ENCODE peak calls at places on chromosomes 3 and 15, in four cellular contexts. One of them, this sample, is unnamed.

GRCh38 chr3:122081543-122081942 is 26.4 kb downstream of the CD86 start:
- DNase-seq in dorsolateral prefrontal cortex: no peak
- DNase-seq in CD4-positive, CD25-positive, alpha-beta regulatory T cell: no peak
- DNase-seq in esophagus muscularis mucosa: peak
- DNase-seq in this sample: no peak

GRCh38 chr3:69209413-69209812 is 87.0 kb upstream of the LMOD3 start:
- DNase-seq in dorsolateral prefrontal cortex: no peak
- DNase-seq in CD4-positive, CD25-positive, alpha-beta regulatory T cell: no peak
- DNase-seq in esophagus muscularis mucosa: no peak
- DNase-seq in this sample: no peak

GRCh38 chr15:63244399-63244798 is 33.0 kb upstream of the APH1B start:
- DNase-seq in dorsolateral prefrontal cortex: no peak
- DNase-seq in CD4-positive, CD25-positive, alpha-beta regulatory T cell: no peak
- DNase-seq in esophagus muscularis mucosa: no peak
- DNase-seq in this sample: no peak

GRCh38 chr15:25695875-25696760 is 167.0 kb downstream of the ATP10A start:
- DNase-seq in dorsolateral prefrontal cortex: no peak
- DNase-seq in CD4-positive, CD25-positive, alpha-beta regulatory T cell: no peak
- DNase-seq in esophagus muscularis mucosa: no peak
- DNase-seq in this sample: no peak

GRCh38 chr3:131218196-131218595 is 163.4 kb upstream of the NUDT16 start:
- DNase-seq in dorsolateral prefrontal cortex: no peak
- DNase-seq in CD4-positive, CD25-positive, alpha-beta regulatory T cell: no peak
- DNase-seq in esophagus muscularis mucosa: no peak
- DNase-seq in this sample: no peak

GRCh38 chr3:147195896-147196295 is 210.4 kb downstream of the ZIC4 start:
- DNase-seq in dorsolateral prefrontal cortex: no peak
- DNase-seq in CD4-positive, CD25-positive, alpha-beta regulatory T cell: no peak
- DNase-seq in esophagus muscularis mucosa: no peak
- DNase-seq in this sample: no peak

GRCh38 chr3:48420561-48420960 is 9.3 kb downstream of the PLXNB1 start:
- DNase-seq in dorsolateral prefrontal cortex: no peak
- DNase-seq in CD4-positive, CD25-positive, alpha-beta regulatory T cell: no peak
- DNase-seq in esophagus muscularis mucosa: no peak
- DNase-seq in this sample: no peak

GRCh38 chr3:24538891-24539290 is 44.2 kb upstream of the THRB start:
- DNase-seq in dorsolateral prefrontal cortex: no peak
- DNase-seq in CD4-positive, CD25-positive, alpha-beta regulatory T cell: no peak
- DNase-seq in esophagus muscularis mucosa: no peak
- DNase-seq in this sample: no peak

GRCh38 chr3:18445421-18446066 is 20.4 kb upstream of the SATB1 start:
- DNase-seq in dorsolateral prefrontal cortex: no peak
- DNase-seq in CD4-positive, CD25-positive, alpha-beta regulatory T cell: peak
- DNase-seq in esophagus muscularis mucosa: no peak
- DNase-seq in this sample: peak

GRCh38 chr15:59501531-59502113 is 63.6 kb downstream of the FAM81A start:
- DNase-seq in dorsolateral prefrontal cortex: no peak
- DNase-seq in CD4-positive, CD25-positive, alpha-beta regulatory T cell: no peak
- DNase-seq in esophagus muscularis mucosa: no peak
- DNase-seq in this sample: no peak

GRCh38 chr15:66288796-66289195 is 4.6 kb upstream of the DIS3L start:
- DNase-seq in dorsolateral prefrontal cortex: no peak
- DNase-seq in CD4-positive, CD25-positive, alpha-beta regulatory T cell: no peak
- DNase-seq in esophagus muscularis mucosa: no peak
- DNase-seq in this sample: no peak

GRCh38 chr3:14301558-14301957 is 100.8 kb upstream of the SLC6A6 start:
- DNase-seq in dorsolateral prefrontal cortex: no peak
- DNase-seq in CD4-positive, CD25-positive, alpha-beta regulatory T cell: no peak
- DNase-seq in esophagus muscularis mucosa: no peak
- DNase-seq in this sample: no peak

GRCh38 chr3:55000546-55000945 is 72.7 kb upstream of the LRTM1 start:
- DNase-seq in dorsolateral prefrontal cortex: no peak
- DNase-seq in CD4-positive, CD25-positive, alpha-beta regulatory T cell: no peak
- DNase-seq in esophagus muscularis mucosa: no peak
- DNase-seq in this sample: no peak

GRCh38 chr3:111603679-111604643 is 8.8 kb upstream of the ZBED2 start:
- DNase-seq in dorsolateral prefrontal cortex: no peak
- DNase-seq in CD4-positive, CD25-positive, alpha-beta regulatory T cell: no peak
- DNase-seq in esophagus muscularis mucosa: no peak
- DNase-seq in this sample: no peak

GRCh38 chr3:102605146-102605545 is 170.3 kb downstream of the ZPLD1 start:
- DNase-seq in dorsolateral prefrontal cortex: no peak
- DNase-seq in CD4-positive, CD25-positive, alpha-beta regulatory T cell: no peak
- DNase-seq in esophagus muscularis mucosa: no peak
- DNase-seq in this sample: no peak

GRCh38 chr3:194224937-194225422 is 89.0 kb downstream of the HES1 start:
- DNase-seq in dorsolateral prefrontal cortex: no peak
- DNase-seq in CD4-positive, CD25-positive, alpha-beta regulatory T cell: no peak
- DNase-seq in esophagus muscularis mucosa: no peak
- DNase-seq in this sample: no peak

GRCh38 chr15:52567886-52568568 is 803 bp downstream of the ARPP19 start:
- DNase-seq in dorsolateral prefrontal cortex: no peak
- DNase-seq in CD4-positive, CD25-positive, alpha-beta regulatory T cell: no peak
- DNase-seq in esophagus muscularis mucosa: no peak
- DNase-seq in this sample: no peak

GRCh38 chr15:52031542-52031941 is 12.5 kb downstream of the MAPK6 start:
- DNase-seq in dorsolateral prefrontal cortex: no peak
- DNase-seq in CD4-positive, CD25-positive, alpha-beta regulatory T cell: no peak
- DNase-seq in esophagus muscularis mucosa: no peak
- DNase-seq in this sample: no peak

GRCh38 chr3:109607897-109608296 is 270.6 kb upstream of the DPPA4 start:
- DNase-seq in dorsolateral prefrontal cortex: no peak
- DNase-seq in CD4-positive, CD25-positive, alpha-beta regulatory T cell: no peak
- DNase-seq in esophagus muscularis mucosa: no peak
- DNase-seq in this sample: peak

GRCh38 chr15:74784854-74785715 is 3.2 kb downstream of the CSK start:
- DNase-seq in dorsolateral prefrontal cortex: no peak
- DNase-seq in CD4-positive, CD25-positive, alpha-beta regulatory T cell: no peak
- DNase-seq in esophagus muscularis mucosa: no peak
- DNase-seq in this sample: no peak

GRCh38 chr3:4019509-4019908 is 220.3 kb downstream of the LRRN1 start:
- DNase-seq in dorsolateral prefrontal cortex: no peak
- DNase-seq in CD4-positive, CD25-positive, alpha-beta regulatory T cell: no peak
- DNase-seq in esophagus muscularis mucosa: no peak
- DNase-seq in this sample: no peak

DNA sequence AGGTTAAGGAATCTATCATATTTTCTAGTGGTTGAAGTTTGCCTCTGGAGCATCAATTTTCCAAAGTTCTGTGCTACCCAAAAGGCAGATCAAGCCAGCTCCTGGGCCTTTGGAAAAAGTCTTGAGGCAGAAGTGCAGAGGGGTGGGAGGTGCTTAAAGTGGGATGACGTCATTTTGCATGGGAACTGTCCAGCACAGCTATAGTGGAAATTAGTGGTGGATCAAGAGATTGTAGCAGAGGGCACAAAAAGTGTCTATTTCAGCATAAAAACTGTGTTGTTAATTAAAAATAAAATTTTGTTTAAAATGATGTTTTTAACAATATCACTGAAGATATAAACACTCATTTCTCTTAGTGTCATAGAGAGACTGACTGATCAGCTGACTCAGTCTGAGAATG is 221.9 kb downstream of the LRRN1 start:
- DNase-seq in dorsolateral prefrontal cortex: no peak
- DNase-seq in CD4-positive, CD25-positive, alpha-beta regulatory T cell: no peak
- DNase-seq in esophagus muscularis mucosa: no peak
- DNase-seq in this sample: no peak
- H3K4me3 ChIP-seq in dorsolateral prefrontal cortex: no peak
- H3K4me3 ChIP-seq in CD4-positive, CD25-positive, alpha-beta regulatory T cell: no peak
- H3K4me3 ChIP-seq in esophagus muscularis mucosa: no peak
- H3K4me3 ChIP-seq in this sample: no peak

GRCh38 chr15:33182278-33182905 is 12.1 kb downstream of the FMN1 start:
- DNase-seq in dorsolateral prefrontal cortex: no peak
- DNase-seq in CD4-positive, CD25-positive, alpha-beta regulatory T cell: no peak
- DNase-seq in esophagus muscularis mucosa: no peak
- DNase-seq in this sample: no peak

GRCh38 chr15:33183334-33183733 is 11.2 kb downstream of the FMN1 start:
- DNase-seq in dorsolateral prefrontal cortex: no peak
- DNase-seq in CD4-positive, CD25-positive, alpha-beta regulatory T cell: no peak
- DNase-seq in esophagus muscularis mucosa: no peak
- DNase-seq in this sample: no peak

GRCh38 chr15:33179874-33180273 is 14.6 kb downstream of the FMN1 start:
- DNase-seq in dorsolateral prefrontal cortex: no peak
- DNase-seq in CD4-positive, CD25-positive, alpha-beta regulatory T cell: no peak
- DNase-seq in esophagus muscularis mucosa: no peak
- DNase-seq in this sample: no peak
- H3K4me3 ChIP-seq in dorsolateral prefrontal cortex: no peak
- H3K4me3 ChIP-seq in CD4-positive, CD25-positive, alpha-beta regulatory T cell: no peak
- H3K4me3 ChIP-seq in esophagus muscularis mucosa: no peak
- H3K4me3 ChIP-seq in this sample: no peak

GRCh38 chr15:101243420-101243819 is 8.4 kb downstream of the CHSY1 start:
- DNase-seq in dorsolateral prefrontal cortex: no peak
- DNase-seq in CD4-positive, CD25-positive, alpha-beta regulatory T cell: no peak
- DNase-seq in esophagus muscularis mucosa: no peak
- DNase-seq in this sample: no peak

GRCh38 chr15:101242160-101242998 is 9.5 kb downstream of the CHSY1 start:
- DNase-seq in dorsolateral prefrontal cortex: no peak
- DNase-seq in CD4-positive, CD25-positive, alpha-beta regulatory T cell: peak
- DNase-seq in esophagus muscularis mucosa: no peak
- DNase-seq in this sample: peak

GRCh38 chr15:101244039-101244781 is 7.6 kb downstream of the CHSY1 start:
- DNase-seq in dorsolateral prefrontal cortex: no peak
- DNase-seq in CD4-positive, CD25-positive, alpha-beta regulatory T cell: no peak
- DNase-seq in esophagus muscularis mucosa: no peak
- DNase-seq in this sample: peak

GRCh38 chr15:101244889-101245668 is 6.8 kb downstream of the CHSY1 start:
- DNase-seq in dorsolateral prefrontal cortex: no peak
- DNase-seq in CD4-positive, CD25-positive, alpha-beta regulatory T cell: no peak
- DNase-seq in esophagus muscularis mucosa: no peak
- DNase-seq in this sample: no peak

GRCh38 chr15:101242999-101243336 is 8.9 kb downstream of the CHSY1 start:
- DNase-seq in dorsolateral prefrontal cortex: no peak
- DNase-seq in CD4-positive, CD25-positive, alpha-beta regulatory T cell: no peak
- DNase-seq in esophagus muscularis mucosa: no peak
- DNase-seq in this sample: no peak
- H3K4me3 ChIP-seq in dorsolateral prefrontal cortex: no peak
- H3K4me3 ChIP-seq in CD4-positive, CD25-positive, alpha-beta regulatory T cell: peak
- H3K4me3 ChIP-seq in esophagus muscularis mucosa: no peak
- H3K4me3 ChIP-seq in this sample: peak

GRCh38 chr15:45132844-45133560 is 3.2 kb downstream of the DUOX1 start:
- DNase-seq in dorsolateral prefrontal cortex: no peak
- DNase-seq in CD4-positive, CD25-positive, alpha-beta regulatory T cell: no peak
- DNase-seq in esophagus muscularis mucosa: no peak
- DNase-seq in this sample: no peak
- H3K4me3 ChIP-seq in dorsolateral prefrontal cortex: no peak
- H3K4me3 ChIP-seq in CD4-positive, CD25-positive, alpha-beta regulatory T cell: no peak
- H3K4me3 ChIP-seq in esophagus muscularis mucosa: no peak
- H3K4me3 ChIP-seq in this sample: no peak

DNA sequence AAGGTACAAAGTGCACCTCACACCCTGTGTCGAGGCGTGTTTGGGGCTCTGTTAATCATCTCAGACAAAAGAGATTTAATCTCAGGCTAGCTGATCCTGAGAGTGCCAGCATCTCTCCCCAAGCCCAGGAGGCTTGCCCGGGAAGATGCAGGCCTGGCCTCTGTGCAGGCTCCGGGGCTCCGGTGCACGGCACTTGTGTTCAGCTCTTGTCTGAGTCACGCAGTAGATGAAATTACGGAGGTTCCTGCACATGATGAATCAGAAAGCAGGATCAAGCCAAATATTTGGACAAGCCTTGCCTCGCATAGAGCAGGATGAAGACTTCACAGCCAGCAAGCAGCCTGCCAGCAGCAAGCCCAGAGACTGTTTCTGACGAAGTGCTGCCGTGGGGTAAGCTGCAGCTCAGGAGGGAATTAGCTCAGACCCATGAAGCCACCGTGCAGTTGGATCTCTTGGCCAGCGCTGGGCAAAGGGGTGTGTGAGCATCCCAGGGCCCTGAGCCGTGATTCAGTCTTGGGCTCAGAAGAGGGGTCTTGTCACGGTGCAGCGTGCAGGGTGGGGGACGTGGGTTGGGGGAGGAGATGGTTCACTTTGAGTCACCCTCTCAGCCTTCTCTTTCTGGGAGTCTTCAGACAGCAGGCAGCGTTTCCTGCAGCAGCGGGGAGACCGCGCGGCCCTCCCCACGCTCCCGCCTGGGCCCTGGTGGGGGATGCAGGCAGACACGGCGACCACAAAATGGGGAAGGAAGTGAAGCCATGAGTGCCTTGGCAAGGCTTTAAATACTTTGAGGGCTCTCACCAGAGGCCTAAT is 89.2 kb upstream of the MEF2A start:
- DNase-seq in dorsolateral prefrontal cortex: no peak
- DNase-seq in CD4-positive, CD25-positive, alpha-beta regulatory T cell: no peak
- DNase-seq in esophagus muscularis mucosa: peak
- DNase-seq in this sample: peak
- H3K4me3 ChIP-seq in dorsolateral prefrontal cortex: no peak
- H3K4me3 ChIP-seq in CD4-positive, CD25-positive, alpha-beta regulatory T cell: no peak
- H3K4me3 ChIP-seq in esophagus muscularis mucosa: peak
- H3K4me3 ChIP-seq in this sample: no peak

DNA sequence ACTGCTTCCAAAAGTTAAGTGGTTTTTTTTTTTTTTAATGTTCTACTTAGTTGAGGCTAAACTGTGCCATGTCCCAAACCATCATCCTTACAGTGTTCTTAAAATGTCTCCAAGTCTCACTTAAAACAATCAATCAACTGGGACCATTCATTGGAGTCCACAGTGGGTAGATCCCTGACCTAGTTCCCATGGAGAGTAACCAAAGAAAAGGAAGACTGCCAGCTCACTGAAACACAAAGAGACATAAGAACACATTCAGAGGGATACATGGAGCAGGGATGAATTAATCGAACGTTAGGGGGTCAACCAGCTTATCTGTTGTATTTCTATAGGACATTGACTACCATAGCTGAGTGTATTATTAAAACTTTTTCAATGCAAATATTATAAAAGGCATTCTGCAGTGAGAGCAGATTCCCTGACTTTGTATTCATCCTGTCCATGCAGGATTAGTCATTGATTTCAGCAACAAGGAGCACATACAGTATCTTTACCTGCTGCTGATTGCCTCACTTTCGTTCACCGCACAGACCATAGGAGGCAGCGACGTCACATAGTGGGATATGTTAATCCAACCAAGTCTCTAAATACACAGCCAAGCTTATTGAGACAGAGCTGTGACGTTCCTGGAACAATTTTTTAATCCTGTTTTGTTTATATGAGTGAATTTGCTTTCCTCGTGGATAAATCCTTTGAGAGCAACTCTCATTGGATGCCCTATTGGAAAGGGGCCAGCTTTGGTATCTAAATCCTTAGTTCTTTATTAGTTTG is 365.0 kb upstream of the RBMS3 start:
- DNase-seq in dorsolateral prefrontal cortex: no peak
- DNase-seq in CD4-positive, CD25-positive, alpha-beta regulatory T cell: no peak
- DNase-seq in esophagus muscularis mucosa: no peak
- DNase-seq in this sample: no peak
- H3K4me3 ChIP-seq in dorsolateral prefrontal cortex: peak
- H3K4me3 ChIP-seq in CD4-positive, CD25-positive, alpha-beta regulatory T cell: no peak
- H3K4me3 ChIP-seq in esophagus muscularis mucosa: peak
- H3K4me3 ChIP-seq in this sample: no peak

This sample was measured in Jurkat, Clone E6-1.